ENCODE peak calls at places on chromosome 13, in four cellular contexts. W, S, R and J are unnamed samples.

GRCh38 chr13:109654341-109655205 is 131.8 kb downstream of the IRS2 start:
- DNase-seq in W (no peak), S (no peak), R (no peak), J (no peak)

GRCh38 chr13:69935043-69935442 is 172.6 kb upstream of the ATXN8OS start:
- DNase-seq in W (peak; percentile 9), R (no peak), S (no peak), J (peak; percentile 5)

GRCh38 chr13:99228737-99229691 is 28.4 kb downstream of the UBAC2 start:
- DNase-seq in W (peak; percentile 41), S (peak; percentile 91), R (no peak), J (peak; percentile 23)

GRCh38 chr13:78604782-78605611 is 1.6 kb upstream of the POU4F1 start:
- DNase-seq in R (peak; percentile 53), W (peak; percentile 59), S (no peak), J (peak; percentile 50)

GRCh38 chr13:107612376-107612775 is 603.0 kb downstream of the LIG4 start:
- DNase-seq in S (no peak), W (no peak), R (no peak), J (no peak)

GRCh38 chr13:50104493-50104892 is 89.2 kb downstream of the KCNRG start:
- DNase-seq in R (no peak), W (no peak), S (no peak), J (no peak)

GRCh38 chr13:98834254-98834960 is 81.9 kb upstream of the SLC15A1 start:
- DNase-seq in W (no peak), S (no peak), R (no peak), J (no peak)

GRCh38 chr13:26062853-26063444 is 11.1 kb upstream of the SHISA2 start:
- DNase-seq in R (no peak), S (no peak), W (peak; percentile 47), J (peak; percentile 59)

GRCh38 chr13:24648271-24648670 is 31.9 kb upstream of the ATP12A start:
- DNase-seq in R (no peak), S (no peak), W (no peak), J (no peak)

GRCh38 chr13:30971575-30971974 is 39.1 kb downstream of the TEX26 start:
- DNase-seq in W (no peak), R (no peak), S (no peak), J (no peak)

GRCh38 chr13:87554045-87554444 is 117.1 kb upstream of the SLITRK5 start:
- DNase-seq in S (no peak), R (no peak), W (no peak), J (no peak)

GRCh38 chr13:102724923-102725322 is 30.1 kb upstream of the METTL21C start:
- DNase-seq in R (peak; percentile 27), W (peak; percentile 29), S (no peak), J (peak; percentile 82)

GRCh38 chr13:25872871-25873607 is 178.8 kb downstream of the SHISA2 start:
- DNase-seq in R (no peak), W (no peak), S (no peak), J (no peak)

GRCh38 chr13:52665325-52665724 is 12.7 kb downstream of the SUGT1 start:
- DNase-seq in R (no peak), W (peak; percentile 22), S (no peak), J (peak; percentile 15)

GRCh38 chr13:99282264-99283231 is 24.4 kb upstream of the GPR18 start:
- DNase-seq in W (no peak), S (no peak), R (no peak), J (no peak)

GRCh38 chr13:46181799-46182490 is at the start of gene LCP1:
- DNase-seq in R (peak; percentile 53), W (no peak), S (peak; percentile 97), J (no peak)

GRCh38 chr13:110887242-110887954 is 27.5 kb downstream of the ANKRD10 start:
- DNase-seq in R (no peak), S (no peak), W (no peak), J (no peak)

GRCh38 chr13:51885651-51886050 is 23.9 kb downstream of the CCDC70 start:
- DNase-seq in W (no peak), S (no peak), R (no peak), J (no peak)

GRCh38 chr13:113860579-113861432 is 3.1 kb downstream of the GAS6 start:
- DNase-seq in S (no peak), W (no peak), R (peak; percentile 74), J (no peak)

GRCh38 chr13:113857531-113858195 is 6.2 kb downstream of the GAS6 start:
- DNase-seq in W (no peak), S (no peak), R (no peak), J (no peak)

GRCh38 chr13:113860051-113860471 is 3.8 kb downstream of the GAS6 start:
- DNase-seq in W (no peak), S (no peak), R (no peak), J (peak; percentile 34)

GRCh38 chr13:113861433-113862030 is 2.3 kb downstream of the GAS6 start:
- DNase-seq in W (peak; percentile 91), R (no peak), S (no peak), J (no peak)

GRCh38 chr13:113859311-113860050 is 4.4 kb downstream of the GAS6 start:
- DNase-seq in S (no peak), W (no peak), R (no peak), J (no peak)
- H3K4me1 ChIP-seq in S (no peaks in the 10 kb centered on the region), W (peaks cover 7% of the 10 kb centered on the region), R (peaks cover 67% of the 10 kb centered on the region), J (peaks cover 49% of the 10 kb centered on the region)

GRCh38 chr13:72782717-72783116 is 784 bp downstream of the PIBF1 start:
- DNase-seq in W (peak; percentile 1), R (no peak), S (no peak), J (no peak)

GRCh38 chr13:72781461-72782439 is at the start of the genes DIS3 and PIBF1:
- DNase-seq in W (peak; percentile 93), S (peak; percentile 93), R (peak; percentile 92), J (peak; percentile 97)
- TF ChIP-seq REST in W (no peak), S (no peak), R (no peak), J (no peak)

GRCh38 chr13:20526664-20527063 is 1.0 kb upstream of the CRYL1 start:
- DNase-seq in R (no peak), W (no peak), S (no peak), J (peak; percentile 20)

GRCh38 chr13:20521388-20521787 is 4.3 kb downstream of the CRYL1 start:
- DNase-seq in S (no peak), W (no peak), R (no peak), J (no peak)

GRCh38 chr13:20525601-20526544 is at the start of gene CRYL1:
- DNase-seq in S (peak; percentile 40), W (peak; percentile 87), R (peak; percentile 79), J (peak; percentile 31)

GRCh38 chr13:20528451-20528850 is 2.8 kb upstream of the CRYL1 start:
- DNase-seq in R (no peak), S (peak; percentile 47), W (no peak), J (no peak)

DNA sequence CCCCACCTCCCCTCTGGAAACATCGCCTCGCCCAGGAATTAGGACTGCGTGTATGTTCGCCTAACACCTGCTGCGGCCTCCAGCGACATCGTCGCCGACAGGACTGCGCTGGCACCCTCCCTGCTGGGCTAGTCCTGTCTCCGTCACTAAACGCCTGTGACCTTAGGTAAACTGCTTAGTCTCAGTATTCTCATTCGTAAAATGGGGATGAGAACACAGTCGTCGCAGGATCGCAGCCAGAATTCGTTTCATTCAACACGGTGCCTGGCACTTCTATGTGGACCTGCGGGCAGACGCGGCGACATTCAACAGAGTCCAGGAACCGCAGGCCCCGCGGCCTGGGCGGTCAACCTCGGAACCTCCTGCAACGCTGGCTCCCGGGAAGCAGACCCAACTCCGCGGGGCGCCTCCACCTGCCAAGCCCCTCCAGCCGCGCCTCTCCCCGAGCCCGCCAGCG is 485 bp downstream of the CRYL1 start:
- DNase-seq in W (no peak), S (no peak), R (no peak), J (peak; percentile 15)
- TF ChIP-seq TAF1 in W (no peak), S (no peak), R (no peak), J (no peak)

GRCh38 chr13:28471408-28471807 is 23.5 kb downstream of the FLT1 start:
- DNase-seq in W (no peak), S (no peak), R (no peak), J (no peak)

GRCh38 chr13:28468520-28468915 is 26.4 kb downstream of the FLT1 start:
- DNase-seq in R (no peak), W (no peak), S (no peak), J (no peak)

GRCh38 chr13:28470286-28470685 is 24.6 kb downstream of the FLT1 start:
- DNase-seq in R (no peak), S (no peak), W (no peak), J (no peak)

GRCh38 chr13:28467886-28468519 is 26.9 kb downstream of the FLT1 start:
- DNase-seq in W (no peak), R (no peak), S (peak; percentile 20), J (no peak)

GRCh38 chr13:28469316-28469715 is 25.6 kb downstream of the FLT1 start:
- DNase-seq in W (no peak), S (no peak), R (no peak), J (no peak)
- H3K4me1 ChIP-seq in W (no peaks in the 10 kb centered on the region), S (no peaks in the 10 kb centered on the region), R (no peaks in the 10 kb centered on the region), J (no peaks in the 10 kb centered on the region)